ENCODE peak calls at places on chromosomes 5 and 9, in nine cellular contexts. M is ELR, Z is Right ventricle myocardium superior, H is body of pancreas, B is M059J, F is cardiac muscle cell, P is GM13977, D is ACHN, X is AG08396. N is an unnamed sample.

GRCh38 chr9:130994546-130995398 is 14.2 kb upstream of the LAMC3 start:
- DNase-seq in M (peak; percentile 30), Z (no peak), H (no peak), B (peak; percentile 69), F (no peak), P (no peak), D (no peak), X (no peak), N (no peak)

GRCh38 chr5:155189981-155190380 is 176.4 kb downstream of the KIF4B start:
- DNase-seq in M (peak; percentile 1), Z (no peak), H (no peak), B (peak; percentile 3), F (no peak), P (no peak), D (no peak), X (no peak), N (no peak)

GRCh38 chr5:134223406-134224251 is 2.2 kb downstream of the PPP2CA start:
- DNase-seq in M (peak; percentile 61), Z (no peak), H (no peak), B (peak; percentile 15), F (no peak), P (no peak), D (no peak), X (no peak), N (no peak)

GRCh38 chr9:85224301-85224700 is 517.5 kb downstream of the AGTPBP1 start:
- DNase-seq in M (no peak), Z (no peak), H (no peak), B (no peak), F (no peak), P (no peak), D (no peak), X (no peak), N (no peak)

GRCh38 chr5:131288328-131288727 is 24.5 kb downstream of the CDC42SE2 start:
- DNase-seq in M (no peak), Z (no peak), H (no peak), B (no peak), F (no peak), P (no peak), D (no peak), X (no peak), N (no peak)

GRCh38 chr9:95506438-95506691 is 10.4 kb downstream of the PTCH1 start:
- DNase-seq in M (peak; percentile 50), Z (no peak), H (peak; percentile 30), B (peak; percentile 61), F (peak; percentile 63), P (no peak), D (peak; percentile 44), X (peak; percentile 51), N (no peak)

GRCh38 chr5:96664669-96665068 is 2.5 kb downstream of the CAST start:
- DNase-seq in M (no peak), Z (no peak), H (no peak), B (peak; percentile 21), F (no peak), P (no peak), D (no peak), X (no peak), N (no peak)

GRCh38 chr5:122473138-122473843 is 161.3 kb downstream of the SNCAIP start:
- DNase-seq in M (no peak), Z (no peak), H (no peak), B (peak; percentile 3), F (peak; percentile 22), P (no peak), D (no peak), X (no peak), N (no peak)

GRCh38 chr5:14667770-14668169 is 3.3 kb downstream of the OTULIN start:
- DNase-seq in M (no peak), Z (no peak), H (no peak), B (no peak), F (no peak), P (no peak), D (no peak), X (no peak), N (no peak)

GRCh38 chr9:2610985-2611384 is 10.6 kb upstream of the VLDLR start:
- DNase-seq in M (no peak), Z (no peak), H (no peak), B (no peak), F (peak; percentile 23), P (no peak), D (no peak), X (peak; percentile 26), N (no peak)

GRCh38 chr9:113594484-113595299 is 131.2 kb downstream of the RGS3 start:
- DNase-seq in M (peak; percentile 37), Z (peak; percentile 68), H (peak; percentile 83), B (no peak), F (no peak), P (no peak), D (no peak), X (no peak), N (no peak)

GRCh38 chr5:154179846-154180710 is 10.5 kb upstream of the GALNT10 start:
- DNase-seq in M (peak; percentile 77), Z (no peak), H (peak; percentile 51), B (peak; percentile 65), F (peak; percentile 80), P (peak; percentile 66), D (peak; percentile 61), X (peak; percentile 73), N (peak; percentile 33)

GRCh38 chr5:33049845-33050244 is 338.7 kb downstream of the NPR3 start:
- DNase-seq in M (peak; percentile 97), Z (no peak), H (no peak), B (peak; percentile 96), F (peak; percentile 72), P (no peak), D (peak; percentile 76), X (peak; percentile 81), N (no peak)

GRCh38 chr5:81233080-81233634 is at the start of gene CKMT2:
- DNase-seq in M (no peak), Z (peak; percentile 92), H (peak; percentile 84), B (no peak), F (peak; percentile 74), P (no peak), D (no peak), X (peak; percentile 59), N (peak; percentile 92)

GRCh38 chr5:133203317-133204305 is 151.8 kb downstream of the HSPA4 start:
- DNase-seq in M (no peak), Z (no peak), H (no peak), B (peak; percentile 69), F (no peak), P (no peak), D (no peak), X (no peak), N (no peak)

GRCh38 chr5:177389368-177390169 is 5.3 kb downstream of the SLC34A1 start:
- DNase-seq in M (peak; percentile 99), Z (no peak), H (no peak), B (peak; percentile 98), F (peak; percentile 67), P (peak; percentile 71), D (peak; percentile 89), X (peak; percentile 86), N (no peak)

N was measured in posterior cingulate gyrus.